ENCODE peak calls at places on chromosomes 2 and 18, in five cellular contexts. E is gastrocnemius medialis, R is heart left ventricle, P is K562, H is body of pancreas. A is an unnamed sample.
A peak's percentile ranks its signal among the peaks of the same experiment; 100 is the strongest.

GRCh38 chr2:130798472-130799221 is 38.1 kb upstream of the ARHGEF4 start:
- ATAC-seq in P (no peak), E (no peak), H (no peak), R (peak; percentile 15), A (no peak)

GRCh38 chr2:197873293-197873701 is 68.9 kb downstream of the PLCL1 start:
- ATAC-seq in H (no peak), E (peak; percentile 77), R (peak; percentile 70), P (peak; percentile 88), A (no peak)

GRCh38 chr2:231535961-231536360 is 5.7 kb upstream of the NMUR1 start:
- ATAC-seq in P (no peak), H (no peak), R (peak; percentile 80), E (no peak), A (no peak)

GRCh38 chr2:54581326-54582039 is 125.4 kb downstream of the SPTBN1 start:
- ATAC-seq in H (no peak), R (no peak), P (no peak), E (no peak), A (no peak)

GRCh38 chr18:62389761-62390481 is 64.8 kb downstream of the TNFRSF11A start:
- ATAC-seq in R (no peak), P (peak; percentile 65), E (no peak), H (no peak), A (no peak)

GRCh38 chr2:10454505-10454904 is 6.4 kb upstream of the ODC1 start:
- ATAC-seq in E (peak; percentile 87), H (no peak), P (no peak), R (peak; percentile 87), A (peak; percentile 60)

GRCh38 chr2:219071189-219071816 is 10.6 kb upstream of the IHH start:
- ATAC-seq in P (no peak), R (no peak), E (no peak), H (no peak), A (no peak)

GRCh38 chr2:9703085-9703641 is 72.4 kb upstream of the YWHAQ start:
- ATAC-seq in R (peak; percentile 52), P (no peak), H (no peak), E (no peak), A (peak; percentile 66)

GRCh38 chr2:223460774-223461211 is 141.4 kb downstream of the SCG2 start:
- ATAC-seq in H (no peak), R (no peak), P (no peak), E (no peak), A (peak; percentile 27)

GRCh38 chr2:17959833-17960232 is 81.4 kb downstream of the KCNS3 start:
- ATAC-seq in R (no peak), H (no peak), P (no peak), E (no peak), A (no peak)

GRCh38 chr18:77132369-77133050 is at the start of gene MBP:
- ATAC-seq in P (no peak), H (peak; percentile 85), R (peak; percentile 18), E (peak; percentile 43), A (peak; percentile 38)
- TF ChIP-seq POLR2A in P (no peak), H (peak; percentile 97), R (no peak), E (peak; percentile 96), A (peak; percentile 64)

DNA sequence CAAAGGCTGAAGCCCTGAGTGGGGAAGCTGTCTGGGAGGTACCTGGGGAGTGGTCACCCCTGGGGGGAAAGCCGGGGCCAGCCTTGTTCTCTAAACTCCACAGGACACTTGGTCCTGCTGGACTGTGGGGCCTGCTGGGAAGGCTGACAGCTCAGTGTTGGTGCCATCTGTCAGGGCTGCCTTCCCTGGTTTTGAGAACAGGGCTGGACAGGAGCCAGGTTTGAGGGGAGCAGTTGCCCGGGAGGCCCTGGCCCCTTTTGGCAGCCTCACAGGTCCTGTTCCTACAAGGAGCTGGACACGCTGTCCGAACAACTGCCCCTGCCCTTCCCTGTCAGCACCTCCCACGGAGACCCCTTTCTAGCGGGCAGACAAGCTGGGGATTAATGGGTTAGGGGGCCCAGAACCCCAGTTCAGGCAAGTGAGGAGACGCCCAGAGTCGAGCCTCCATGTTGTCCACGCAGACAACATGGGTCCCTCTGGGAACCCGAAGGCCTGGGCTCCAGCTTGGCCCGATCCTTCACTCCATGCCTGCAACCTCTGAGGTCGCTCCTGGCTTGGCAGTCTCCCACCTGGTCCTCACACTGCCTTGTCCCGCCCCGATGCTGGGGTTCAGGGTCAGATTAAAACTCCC is 40.8 kb downstream of the ATOH8 start:
- ATAC-seq in H (no peak), P (no peak), R (no peak), E (no peak), A (no peak)
- H3K27ac ChIP-seq in H (peak overlapping the region; percentile 7), P (no peak overlapping the region), R (no peak overlapping the region), E (peak overlapping the region; percentile 63), A (peak overlapping the region; percentile 80)

GRCh38 chr2:149365826-149366583 is 35.6 kb downstream of the LYPD6 start:
- ATAC-seq in R (no peak), P (no peak), E (no peak), H (peak; percentile 90), A (no peak)
- TF ChIP-seq POLR2A in R (no peak), P (no peak), E (no peak), H (no peak), A (no peak)

DNA sequence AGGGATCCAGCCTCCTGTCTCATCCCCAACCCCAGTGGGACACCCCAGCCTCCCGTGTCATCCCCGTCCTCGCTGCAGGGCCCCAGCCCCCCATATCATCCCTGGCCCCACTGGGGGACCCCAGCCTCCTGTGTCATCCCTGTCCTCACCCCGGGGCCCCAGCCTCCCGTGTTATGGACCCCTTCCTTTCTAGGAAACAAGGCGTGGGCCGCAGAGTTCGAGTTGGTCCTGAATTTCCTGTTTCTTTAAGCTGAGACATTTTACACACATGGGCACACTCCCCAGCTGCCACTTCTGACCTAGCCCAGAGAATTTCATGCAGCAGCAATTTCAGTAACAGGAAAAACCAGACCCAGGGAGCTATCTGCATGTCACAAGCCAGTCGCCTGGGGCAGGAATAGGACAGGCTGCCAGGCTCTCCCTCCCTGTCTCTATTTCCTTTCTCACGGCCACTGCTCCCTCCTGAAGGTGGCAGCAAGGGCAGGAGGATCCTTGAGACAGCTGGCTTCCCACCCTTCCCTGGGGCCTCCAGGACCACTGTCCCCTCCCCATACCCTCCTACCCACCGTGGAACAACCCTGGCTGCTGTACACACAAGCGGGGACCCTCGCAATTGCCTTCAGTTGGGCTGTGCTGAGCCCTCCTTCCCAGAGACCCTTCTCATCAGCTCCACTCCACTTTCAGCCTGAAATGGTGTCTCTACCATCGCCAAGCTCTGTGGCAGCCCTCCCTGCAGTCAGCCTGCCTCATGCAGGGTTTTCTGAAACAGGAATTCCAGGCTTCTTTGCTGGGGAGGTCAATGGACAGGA is 141.9 kb upstream of the ID2 start:
- ATAC-seq in H (peak; percentile 68), R (peak; percentile 60), P (no peak), E (no peak), A (no peak)
- H3K27ac ChIP-seq in H (peak overlapping the region; percentile 79), R (no peak overlapping the region), P (no peak overlapping the region), E (no peak overlapping the region), A (peak overlapping the region; percentile 11)

GRCh38 chr2:159774370-159774990 is 23.5 kb downstream of the CD302 start:
- ATAC-seq in H (no peak), R (peak; percentile 18), P (peak; percentile 35), E (no peak), A (no peak)
- TF ChIP-seq POLR2A in H (no peak), R (no peak), P (peak; percentile 50), E (no peak), A (no peak)

A was measured in gastroesophageal sphincter.